ENCODE peak calls at places on chromosomes 7 and 10, in six cellular contexts. R, K, T, O, E and A are unnamed samples.

GRCh38 chr10:63429280-63429679 is 36.5 kb downstream of the JMJD1C start:
- DNase-seq in R (no peak), K (no peak), T (no peak), O (no peak), E (peak), A (no peak)

GRCh38 chr10:118500477-118501104 is 94.9 kb downstream of the PRLHR start:
- DNase-seq in R (no peak), K (no peak), T (no peak), O (no peak), E (peak), A (peak)

GRCh38 chr10:119341236-119342016 is 134.1 kb downstream of the GRK5 start:
- DNase-seq in R (no peak), K (no peak), T (no peak), O (peak), E (peak), A (peak)

GRCh38 chr10:85045046-85045445 is 716.7 kb downstream of the CCSER2 start:
- DNase-seq in R (no peak), K (no peak), T (no peak), O (no peak), E (no peak), A (no peak)

GRCh38 chr10:27745719-27746363 is at the start of gene MKX:
- DNase-seq in R (no peak), K (peak), T (peak), O (peak), E (no peak), A (no peak)

GRCh38 chr7:3174515-3175318 is 126.3 kb upstream of the SDK1 start:
- DNase-seq in R (no peak), K (no peak), T (no peak), O (no peak), E (no peak), A (no peak)

GRCh38 chr7:88452648-88453047 is 146.0 kb upstream of the STEAP4 start:
- DNase-seq in R (no peak), K (no peak), T (no peak), O (peak), E (no peak), A (no peak)

GRCh38 chr10:109450702-109451101 is 472.6 kb downstream of the XPNPEP1 start:
- DNase-seq in R (no peak), K (no peak), T (no peak), O (no peak), E (no peak), A (no peak)

GRCh38 chr7:137970263-137970975 is 31.5 kb downstream of the CREB3L2 start:
- DNase-seq in R (no peak), K (no peak), T (no peak), O (peak), E (peak), A (no peak)

GRCh38 chr10:78952686-78953085 is 116.1 kb upstream of the ZMIZ1 start:
- DNase-seq in R (no peak), K (no peak), T (no peak), O (no peak), E (peak), A (no peak)

GRCh38 chr10:102112210-102112817 is 7.9 kb downstream of the LDB1 start:
- DNase-seq in R (no peak), K (no peak), T (no peak), O (no peak), E (no peak), A (no peak)

GRCh38 chr7:29914180-29914579 is 75.4 kb downstream of the SCRN1 start:
- DNase-seq in R (no peak), K (no peak), T (no peak), O (no peak), E (no peak), A (no peak)

GRCh38 chr7:105838273-105839141 is 37.9 kb downstream of the ATXN7L1 start:
- DNase-seq in R (no peak), K (no peak), T (no peak), O (no peak), E (peak), A (peak)

GRCh38 chr10:86374664-86375063 is 8.1 kb upstream of the GRID1 start:
- DNase-seq in R (no peak), K (no peak), T (no peak), O (no peak), E (no peak), A (no peak)

GRCh38 chr10:3750352-3750816 is 34.6 kb downstream of the KLF6 start:
- DNase-seq in R (no peak), K (no peak), T (no peak), O (no peak), E (no peak), A (no peak)